ENCODE peak calls at places on chromosomes 6 and 20, in seven cellular contexts. D is activated T-helper 1 cell treated with anti-CD3 and anti-CD28 coated beads, Interleukin-12 subunit alpha, Interleukin-12 subunit beta, Interleukin-2, Interleukin-4 antibody, amounts not matched to agents 30 ng/mL and 10 ng/mL and 1 ng/mL, durations not matched to agents 14 hours and 24 hours and 36 hours; B is NCI-H1092; V is T-cell; M is NCI-H524; A is ACHN; H is HFFc6. S is an unnamed sample.

GRCh38 chr6:161169690-161170089 is 104.2 kb downstream of the AGPAT4 start:
- DNase-seq in D (no peak), V (no peak), M (no peak), H (peak), A (peak), B (peak), S (no peak)

GRCh38 chr6:156980948-156981347 is 203.8 kb downstream of the ARID1B start:
- DNase-seq in D (no peak), V (no peak), B (no peak), H (no peak), A (no peak), M (no peak), S (no peak)

GRCh38 chr6:106439459-106439858 is 78.9 kb downstream of the CRYBG1 start:
- DNase-seq in V (no peak), B (no peak), A (no peak), D (no peak), H (no peak), M (no peak), S (no peak)

GRCh38 chr6:46510656-46511055 is 19.4 kb upstream of the RCAN2 start:
- DNase-seq in B (no peak), A (no peak), M (no peak), V (no peak), D (no peak), H (no peak), S (no peak)

GRCh38 chr20:34283844-34284243 is 19.3 kb downstream of the AHCY start:
- DNase-seq in A (no peak), M (no peak), B (no peak), H (no peak), V (no peak), D (no peak), S (no peak)

GRCh38 chr6:166499350-166500163 is 86.9 kb downstream of the RAMACL start:
- DNase-seq in B (no peak), M (no peak), V (no peak), D (no peak), A (no peak), H (no peak), S (no peak)

GRCh38 chr6:27471365-27472115 is 1.4 kb downstream of the ZNF184 start:
- DNase-seq in M (no peak), B (no peak), A (no peak), H (no peak), V (no peak), D (no peak), S (no peak)

GRCh38 chr20:53915459-53916172 is 154.8 kb downstream of the BCAS1 start:
- DNase-seq in H (peak), M (peak), V (peak), B (peak), D (peak), A (peak), S (peak)

GRCh38 chr20:24782801-24783630 is 166.1 kb upstream of the CST7 start:
- DNase-seq in B (no peak), D (no peak), H (no peak), M (peak), V (no peak), A (no peak), S (no peak)

GRCh38 chr6:87126501-87126900 is 28.9 kb upstream of the ZNF292 start:
- DNase-seq in H (no peak), V (no peak), M (no peak), D (no peak), B (no peak), A (no peak), S (no peak)

GRCh38 chr6:33607126-33607783 is 13.9 kb upstream of the ITPR3 start:
- DNase-seq in M (no peak), H (no peak), D (no peak), B (no peak), V (no peak), A (no peak), S (no peak)

GRCh38 chr20:59776059-59776603 is 157.3 kb downstream of the SYCP2 start:
- DNase-seq in H (no peak), V (no peak), M (peak), A (no peak), B (no peak), D (no peak), S (no peak)

GRCh38 chr20:53981752-53982437 is 88.5 kb downstream of the BCAS1 start:
- DNase-seq in A (no peak), M (no peak), B (no peak), V (no peak), D (no peak), H (no peak), S (no peak)

GRCh38 chr6:22910370-22910769 is 341.0 kb downstream of the HDGFL1 start:
- DNase-seq in A (no peak), M (no peak), B (no peak), D (no peak), V (no peak), H (no peak), S (no peak)

GRCh38 chr6:39791850-39792500 is at the start of gene DAAM2:
- DNase-seq in B (no peak), M (no peak), H (no peak), D (no peak), V (no peak), A (no peak), S (no peak)

GRCh38 chr6:52994789-52995078 is 350 bp downstream of the GSTA4 start:
- DNase-seq in H (no peak), V (no peak), M (peak), D (peak), A (no peak), B (peak), S (no peak)

GRCh38 chr6:69768664-69769063 is 28.1 kb downstream of the LMBRD1 start:
- DNase-seq in M (no peak), D (no peak), V (no peak), B (no peak), A (peak), H (no peak), S (no peak)

GRCh38 chr6:48036316-48036715 is 74.7 kb downstream of the PTCHD4 start:
- DNase-seq in M (no peak), A (no peak), B (no peak), D (no peak), V (no peak), H (peak), S (no peak)

GRCh38 chr20:1804554-1804956 is 90.7 kb upstream of the SIRPA start:
- DNase-seq in B (no peak), D (no peak), H (no peak), V (no peak), A (no peak), M (no peak), S (no peak)

GRCh38 chr20:2341336-2341735 is 39.4 kb upstream of the TGM6 start:
- DNase-seq in H (no peak), A (no peak), B (no peak), D (no peak), M (no peak), V (no peak), S (no peak)

GRCh38 chr20:20712474-20713243 is at the start of gene RALGAPA2:
- DNase-seq in B (peak), M (peak), A (peak), V (peak), H (peak), D (peak), S (peak)

GRCh38 chr6:164757451-164757850 is 552.0 kb downstream of the C6orf118 start:
- DNase-seq in M (no peak), D (no peak), H (no peak), B (no peak), A (no peak), V (no peak), S (no peak)

GRCh38 chr6:88840806-88841539 is 122.4 kb downstream of the RNGTT start:
- DNase-seq in D (no peak), V (no peak), A (peak), B (no peak), M (no peak), H (no peak), S (no peak)

GRCh38 chr6:46044876-46045617 is 29.4 kb upstream of the CLIC5 start:
- DNase-seq in A (peak), V (no peak), B (no peak), D (no peak), H (peak), M (no peak), S (no peak)

GRCh38 chr6:98477231-98477630 is 357.1 kb upstream of the POU3F2 start:
- DNase-seq in D (no peak), B (no peak), H (no peak), V (no peak), M (no peak), A (no peak), S (no peak)

GRCh38 chr20:34922654-34923381 is 32.8 kb downstream of the GSS start:
- DNase-seq in V (no peak), M (no peak), A (peak), B (no peak), H (peak), D (no peak), S (no peak)

GRCh38 chr20:7841291-7841966 is 98.8 kb downstream of the HAO1 start:
- DNase-seq in V (no peak), H (peak), A (peak), D (no peak), B (no peak), M (no peak), S (no peak)

GRCh38 chr6:96015321-96015790 is 418 bp upstream of the FUT9 start:
- DNase-seq in H (no peak), D (no peak), M (peak), B (peak), V (no peak), A (peak), S (no peak)

GRCh38 chr6:108350528-108350927 is 55.7 kb downstream of the AFG1L start:
- DNase-seq in H (no peak), B (no peak), V (no peak), M (no peak), A (no peak), D (no peak), S (no peak)

GRCh38 chr6:112335736-112336135 is 11.4 kb upstream of the RFPL4B start:
- DNase-seq in D (no peak), A (no peak), M (no peak), V (no peak), B (no peak), H (no peak), S (no peak)

GRCh38 chr6:11772109-11772830 is 6.3 kb downstream of the ADTRP start:
- DNase-seq in V (no peak), D (no peak), H (peak), M (no peak), A (peak), B (no peak), S (no peak)

GRCh38 chr6:143529095-143529494 is 17.6 kb upstream of the FUCA2 start:
- DNase-seq in D (no peak), H (no peak), M (peak), B (no peak), A (peak), V (no peak), S (no peak)

GRCh38 chr6:97765480-97765879 is 482.5 kb upstream of the MMS22L start:
- DNase-seq in M (no peak), D (no peak), B (no peak), V (no peak), A (no peak), H (no peak), S (no peak)

GRCh38 chr20:45095753-45096371 is 5.1 kb downstream of the KCNS1 start:
- DNase-seq in V (peak), M (no peak), B (no peak), A (peak), D (peak), H (peak), S (peak)

GRCh38 chr6:91480397-91480796 is 893.5 kb upstream of the MAP3K7 start:
- DNase-seq in M (no peak), H (no peak), D (no peak), B (no peak), V (no peak), A (no peak), S (no peak)